ENCODE peak calls at places on chromosomes 12 and 14, in seven cellular contexts. One of them, this sample, is unnamed.

GRCh38 chr14:71355324-71356201 is 448.3 kb downstream of the PCNX1 start:
- DNase-seq in tibial nerve: no peak
- DNase-seq in Karpas-422: no peak
- DNase-seq in neural progenitor cell: no peak
- DNase-seq in IMR-90: peak; percentile 68
- DNase-seq in CD4-positive, alpha-beta memory T cell: no peak
- DNase-seq in mammary epithelial cell: peak; percentile 38
- DNase-seq in this sample: peak; percentile 44

GRCh38 chr12:114508529-114509129 is 102.7 kb upstream of the TBX5 start:
- DNase-seq in tibial nerve: peak; percentile 61
- DNase-seq in Karpas-422: peak; percentile 83
- DNase-seq in neural progenitor cell: peak; percentile 88
- DNase-seq in IMR-90: peak; percentile 79
- DNase-seq in CD4-positive, alpha-beta memory T cell: peak; percentile 42
- DNase-seq in mammary epithelial cell: peak; percentile 49
- DNase-seq in this sample: peak; percentile 70

GRCh38 chr14:99574099-99574880 is 29.7 kb downstream of the CCDC85C start:
- DNase-seq in tibial nerve: peak; percentile 38
- DNase-seq in Karpas-422: peak; percentile 73
- DNase-seq in neural progenitor cell: peak; percentile 74
- DNase-seq in IMR-90: peak; percentile 78
- DNase-seq in CD4-positive, alpha-beta memory T cell: no peak
- DNase-seq in mammary epithelial cell: no peak
- DNase-seq in this sample: no peak

GRCh38 chr12:105357162-105357691 is 26.7 kb downstream of the C12orf75 start:
- DNase-seq in tibial nerve: no peak
- DNase-seq in Karpas-422: peak; percentile 90
- DNase-seq in neural progenitor cell: no peak
- DNase-seq in IMR-90: peak; percentile 67
- DNase-seq in CD4-positive, alpha-beta memory T cell: no peak
- DNase-seq in mammary epithelial cell: no peak
- DNase-seq in this sample: no peak

GRCh38 chr12:42481368-42481767 is 108.2 kb downstream of the PRICKLE1 start:
- DNase-seq in tibial nerve: no peak
- DNase-seq in Karpas-422: no peak
- DNase-seq in neural progenitor cell: peak; percentile 75
- DNase-seq in IMR-90: no peak
- DNase-seq in CD4-positive, alpha-beta memory T cell: no peak
- DNase-seq in mammary epithelial cell: no peak
- DNase-seq in this sample: no peak

GRCh38 chr12:6605425-6606330 is 1.5 kb downstream of the CHD4 start:
- DNase-seq in tibial nerve: no peak
- DNase-seq in Karpas-422: peak; percentile 64
- DNase-seq in neural progenitor cell: peak; percentile 51
- DNase-seq in IMR-90: peak; percentile 37
- DNase-seq in CD4-positive, alpha-beta memory T cell: peak; percentile 54
- DNase-seq in mammary epithelial cell: peak; percentile 60
- DNase-seq in this sample: no peak

GRCh38 chr12:6367065-6367968 is 8.0 kb downstream of the SCNN1A start:
- DNase-seq in tibial nerve: no peak
- DNase-seq in Karpas-422: peak; percentile 83
- DNase-seq in neural progenitor cell: no peak
- DNase-seq in IMR-90: peak; percentile 28
- DNase-seq in CD4-positive, alpha-beta memory T cell: peak; percentile 48
- DNase-seq in mammary epithelial cell: no peak
- DNase-seq in this sample: no peak

GRCh38 chr14:44963775-44964380 is 1.9 kb downstream of the TOGARAM1 start:
- DNase-seq in tibial nerve: no peak
- DNase-seq in Karpas-422: peak; percentile 78
- DNase-seq in neural progenitor cell: peak; percentile 51
- DNase-seq in IMR-90: no peak
- DNase-seq in CD4-positive, alpha-beta memory T cell: no peak
- DNase-seq in mammary epithelial cell: peak; percentile 17
- DNase-seq in this sample: no peak

GRCh38 chr14:67583711-67584644 is 16.1 kb downstream of the PIGH start:
- DNase-seq in tibial nerve: no peak
- DNase-seq in Karpas-422: peak; percentile 85
- DNase-seq in neural progenitor cell: peak; percentile 70
- DNase-seq in IMR-90: peak; percentile 52
- DNase-seq in CD4-positive, alpha-beta memory T cell: peak; percentile 34
- DNase-seq in mammary epithelial cell: peak; percentile 32
- DNase-seq in this sample: no peak

GRCh38 chr12:81216739-81217138 is 138.9 kb downstream of the ACSS3 start:
- DNase-seq in tibial nerve: no peak
- DNase-seq in Karpas-422: no peak
- DNase-seq in neural progenitor cell: no peak
- DNase-seq in IMR-90: no peak
- DNase-seq in CD4-positive, alpha-beta memory T cell: no peak
- DNase-seq in mammary epithelial cell: peak; percentile 20
- DNase-seq in this sample: no peak

GRCh38 chr12:1552978-1553471 is 41.4 kb downstream of the FBXL14 start:
- DNase-seq in tibial nerve: no peak
- DNase-seq in Karpas-422: no peak
- DNase-seq in neural progenitor cell: no peak
- DNase-seq in IMR-90: peak; percentile 84
- DNase-seq in CD4-positive, alpha-beta memory T cell: no peak
- DNase-seq in mammary epithelial cell: no peak
- DNase-seq in this sample: no peak

GRCh38 chr12:52441320-52441911 is 7.2 kb upstream of the KRT75 start:
- DNase-seq in tibial nerve: no peak
- DNase-seq in Karpas-422: peak; percentile 51
- DNase-seq in neural progenitor cell: peak; percentile 18
- DNase-seq in IMR-90: peak; percentile 2
- DNase-seq in CD4-positive, alpha-beta memory T cell: no peak
- DNase-seq in mammary epithelial cell: peak; percentile 95
- DNase-seq in this sample: peak; percentile 56

GRCh38 chr12:13941258-13942249 is 39.8 kb downstream of the GRIN2B start:
- DNase-seq in tibial nerve: no peak
- DNase-seq in Karpas-422: peak; percentile 78
- DNase-seq in neural progenitor cell: peak; percentile 85
- DNase-seq in IMR-90: peak; percentile 0
- DNase-seq in CD4-positive, alpha-beta memory T cell: no peak
- DNase-seq in mammary epithelial cell: peak; percentile 46
- DNase-seq in this sample: no peak

GRCh38 chr12:9347328-9348127 is 139.3 kb upstream of the PZP start:
- DNase-seq in tibial nerve: no peak
- DNase-seq in Karpas-422: no peak
- DNase-seq in neural progenitor cell: no peak
- DNase-seq in IMR-90: peak; percentile 13
- DNase-seq in CD4-positive, alpha-beta memory T cell: no peak
- DNase-seq in mammary epithelial cell: peak; percentile 97
- DNase-seq in this sample: no peak

GRCh38 chr12:95574799-95575452 is 23.6 kb upstream of the USP44 start:
- DNase-seq in tibial nerve: no peak
- DNase-seq in Karpas-422: peak; percentile 38
- DNase-seq in neural progenitor cell: peak; percentile 49
- DNase-seq in IMR-90: peak; percentile 64
- DNase-seq in CD4-positive, alpha-beta memory T cell: no peak
- DNase-seq in mammary epithelial cell: peak; percentile 34
- DNase-seq in this sample: no peak

GRCh38 chr12:3727877-3728632 is 24.9 kb downstream of the CRACR2A start:
- DNase-seq in tibial nerve: no peak
- DNase-seq in Karpas-422: no peak
- DNase-seq in neural progenitor cell: peak; percentile 20
- DNase-seq in IMR-90: peak; percentile 33
- DNase-seq in CD4-positive, alpha-beta memory T cell: peak; percentile 64
- DNase-seq in mammary epithelial cell: no peak
- DNase-seq in this sample: no peak

GRCh38 chr14:104549536-104550339 is 29.8 kb upstream of the C14orf180 start:
- DNase-seq in tibial nerve: no peak
- DNase-seq in Karpas-422: no peak
- DNase-seq in neural progenitor cell: no peak
- DNase-seq in IMR-90: no peak
- DNase-seq in CD4-positive, alpha-beta memory T cell: no peak
- DNase-seq in mammary epithelial cell: no peak
- DNase-seq in this sample: no peak

GRCh38 chr12:56718167-56718566 is 6.9 kb downstream of the NACA start:
- DNase-seq in tibial nerve: no peak
- DNase-seq in Karpas-422: no peak
- DNase-seq in neural progenitor cell: no peak
- DNase-seq in IMR-90: no peak
- DNase-seq in CD4-positive, alpha-beta memory T cell: no peak
- DNase-seq in mammary epithelial cell: no peak
- DNase-seq in this sample: no peak

DNA sequence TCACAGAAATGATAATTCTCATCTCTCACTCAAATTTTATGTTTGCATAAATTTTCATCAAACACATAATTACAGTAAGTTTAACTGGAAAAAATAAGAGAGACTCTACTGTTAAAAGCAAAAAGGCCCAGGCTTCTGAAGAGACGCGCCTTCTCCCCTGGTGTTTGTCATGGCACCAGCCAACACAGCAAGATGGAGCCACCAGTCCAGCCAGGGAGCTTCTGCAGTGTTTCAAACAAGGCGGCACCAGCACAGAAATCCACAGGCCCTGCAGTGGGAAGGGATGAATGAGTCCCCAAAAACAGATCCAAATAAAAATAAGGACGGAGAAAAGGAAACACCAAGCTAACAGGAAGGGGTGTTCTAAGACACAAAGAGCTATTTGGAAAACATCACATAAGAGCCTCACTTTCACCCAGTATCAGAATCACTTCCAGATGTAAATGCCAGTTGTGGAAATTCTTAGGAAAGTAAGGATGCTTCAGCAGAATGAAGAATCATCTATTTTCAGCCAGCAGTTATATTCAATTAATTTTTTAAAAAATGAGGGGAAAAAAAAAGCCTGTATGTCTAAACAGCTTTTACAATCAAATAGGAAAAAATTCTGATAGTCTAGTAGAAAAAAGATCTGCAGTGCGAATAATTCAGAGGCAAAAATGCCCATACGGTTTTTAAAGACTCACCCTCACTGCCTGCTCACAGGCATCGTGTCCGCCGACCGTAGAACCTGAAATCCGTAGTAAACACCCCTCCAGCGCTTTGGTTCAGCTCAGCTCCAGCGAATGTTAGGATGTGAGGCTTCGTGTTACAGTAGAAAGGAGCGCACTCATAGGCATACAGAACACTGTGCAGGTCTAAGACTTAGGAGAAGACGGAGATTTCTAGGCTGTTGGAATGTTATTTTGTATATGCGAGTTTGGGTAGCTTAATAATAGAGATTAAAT is 25.2 kb downstream of the SFSWAP start:
- DNase-seq in tibial nerve: no peak
- DNase-seq in Karpas-422: no peak
- DNase-seq in neural progenitor cell: no peak
- DNase-seq in IMR-90: no peak
- DNase-seq in CD4-positive, alpha-beta memory T cell: no peak
- DNase-seq in mammary epithelial cell: no peak
- DNase-seq in this sample: no peak
- H3K27ac ChIP-seq in tibial nerve: no peak overlapping the region
- H3K27ac ChIP-seq in Karpas-422: no peak overlapping the region
- H3K27ac ChIP-seq in neural progenitor cell: no peak overlapping the region
- H3K27ac ChIP-seq in IMR-90: no peak overlapping the region
- H3K27ac ChIP-seq in CD4-positive, alpha-beta memory T cell: no peak overlapping the region
- H3K27ac ChIP-seq in mammary epithelial cell: peak overlapping the region; percentile 27
- H3K27ac ChIP-seq in this sample: no peak overlapping the region

GRCh38 chr12:117530796-117531195 is 169.4 kb upstream of the NOS1 start:
- DNase-seq in tibial nerve: no peak
- DNase-seq in Karpas-422: no peak
- DNase-seq in neural progenitor cell: no peak
- DNase-seq in IMR-90: no peak
- DNase-seq in CD4-positive, alpha-beta memory T cell: no peak
- DNase-seq in mammary epithelial cell: no peak
- DNase-seq in this sample: no peak
- H3K27ac ChIP-seq in tibial nerve: no peak overlapping the region
- H3K27ac ChIP-seq in Karpas-422: no peak overlapping the region
- H3K27ac ChIP-seq in neural progenitor cell: no peak overlapping the region
- H3K27ac ChIP-seq in IMR-90: no peak overlapping the region
- H3K27ac ChIP-seq in CD4-positive, alpha-beta memory T cell: no peak overlapping the region
- H3K27ac ChIP-seq in mammary epithelial cell: no peak overlapping the region
- H3K27ac ChIP-seq in this sample: no peak overlapping the region

GRCh38 chr12:121232977-121233627 is 23.2 kb downstream of the P2RX4 start:
- DNase-seq in tibial nerve: no peak
- DNase-seq in Karpas-422: no peak
- DNase-seq in neural progenitor cell: no peak
- DNase-seq in IMR-90: no peak
- DNase-seq in CD4-positive, alpha-beta memory T cell: no peak
- DNase-seq in mammary epithelial cell: no peak
- DNase-seq in this sample: no peak
- H3K27ac ChIP-seq in tibial nerve: no peak overlapping the region
- H3K27ac ChIP-seq in Karpas-422: no peak overlapping the region
- H3K27ac ChIP-seq in neural progenitor cell: peak overlapping the region; percentile 23
- H3K27ac ChIP-seq in IMR-90: no peak overlapping the region
- H3K27ac ChIP-seq in CD4-positive, alpha-beta memory T cell: no peak overlapping the region
- H3K27ac ChIP-seq in mammary epithelial cell: no peak overlapping the region
- H3K27ac ChIP-seq in this sample: no peak overlapping the region

DNA sequence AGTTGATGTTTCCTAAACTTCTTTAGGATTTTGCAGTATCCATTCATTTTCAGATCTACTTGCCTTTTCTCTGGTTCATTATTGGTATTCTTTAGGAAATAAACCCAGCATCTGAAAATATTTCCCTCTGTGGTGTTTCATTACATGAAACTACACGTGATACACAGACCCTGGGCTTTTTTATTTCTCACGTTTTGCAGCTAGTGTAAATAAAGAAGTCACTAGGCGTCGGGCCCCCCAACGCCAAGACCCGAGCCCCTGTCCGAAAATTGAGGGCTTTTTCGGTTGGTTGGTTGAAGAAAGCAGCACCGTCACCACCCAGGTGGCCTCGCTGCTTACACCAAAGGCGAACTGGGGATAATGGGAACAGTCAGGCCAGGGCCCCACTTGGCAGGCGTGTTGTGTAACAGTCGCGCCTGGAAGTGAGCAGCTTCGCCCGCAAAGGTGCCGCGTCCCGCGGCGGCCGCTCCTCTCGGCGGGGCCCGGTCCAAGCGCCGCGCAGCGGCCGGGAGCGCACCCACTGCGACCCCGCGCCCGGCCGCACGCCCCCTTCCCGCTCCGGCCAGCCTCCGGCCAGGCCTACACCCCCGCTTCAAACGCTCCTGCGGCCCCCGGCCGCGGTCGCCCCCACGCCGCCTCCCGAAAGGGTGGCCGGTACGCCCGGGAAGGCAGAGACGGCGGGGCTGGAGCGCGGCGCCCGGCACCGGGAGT is 1.2 kb downstream of the DUSP16 start:
- DNase-seq in tibial nerve: peak; percentile 37
- DNase-seq in Karpas-422: peak; percentile 46
- DNase-seq in neural progenitor cell: peak; percentile 77
- DNase-seq in IMR-90: peak; percentile 46
- DNase-seq in CD4-positive, alpha-beta memory T cell: no peak
- DNase-seq in mammary epithelial cell: peak; percentile 55
- DNase-seq in this sample: peak; percentile 62
- H3K27ac ChIP-seq in tibial nerve: peak overlapping the region; percentile 100
- H3K27ac ChIP-seq in Karpas-422: no peak overlapping the region
- H3K27ac ChIP-seq in neural progenitor cell: peak overlapping the region; percentile 99
- H3K27ac ChIP-seq in IMR-90: peak overlapping the region; percentile 100
- H3K27ac ChIP-seq in CD4-positive, alpha-beta memory T cell: peak overlapping the region; percentile 99
- H3K27ac ChIP-seq in mammary epithelial cell: peak overlapping the region; percentile 96
- H3K27ac ChIP-seq in this sample: peak overlapping the region; percentile 100

GRCh38 chr14:91021991-91022621 is 38.3 kb downstream of the RPS6KA5 start:
- DNase-seq in tibial nerve: no peak
- DNase-seq in Karpas-422: no peak
- DNase-seq in neural progenitor cell: no peak
- DNase-seq in IMR-90: no peak
- DNase-seq in CD4-positive, alpha-beta memory T cell: no peak
- DNase-seq in mammary epithelial cell: no peak
- DNase-seq in this sample: no peak
- H3K27ac ChIP-seq in tibial nerve: peak overlapping the region; percentile 63
- H3K27ac ChIP-seq in Karpas-422: no peak overlapping the region
- H3K27ac ChIP-seq in neural progenitor cell: no peak overlapping the region
- H3K27ac ChIP-seq in IMR-90: no peak overlapping the region
- H3K27ac ChIP-seq in CD4-positive, alpha-beta memory T cell: peak overlapping the region; percentile 73
- H3K27ac ChIP-seq in mammary epithelial cell: no peak overlapping the region
- H3K27ac ChIP-seq in this sample: no peak overlapping the region

This sample was measured in breast epithelium.